ENCODE peak calls at places on chromosome 10, in eight cellular contexts. F is gastrocnemius medialis; X is kidney epithelial cell; V is tibial artery; M is fibroblast of the aortic adventitia; P is CD8-positive, alpha-beta memory T cell; Y is pancreas; S is CD8-positive, alpha-beta T cell. C is an unnamed sample.

GRCh38 chr10:51103818-51104217 is 29.5 kb downstream of the PRKG1 start:
- DNase-seq in F (no peak), X (no peak), V (no peak), M (no peak), P (no peak), Y (no peak), S (no peak), C (peak)

GRCh38 chr10:110056822-110057221 is 49.0 kb downstream of the ADD3 start:
- DNase-seq in F (no peak), X (no peak), V (no peak), M (peak), P (no peak), Y (no peak), S (no peak), C (peak)

GRCh38 chr10:79385804-79386531 is 38.7 kb downstream of the PPIF start:
- DNase-seq in F (no peak), X (no peak), V (no peak), M (no peak), P (no peak), Y (peak), S (no peak), C (no peak)

GRCh38 chr10:120431356-120431755 is 25.7 kb upstream of the PLPP4 start:
- DNase-seq in F (no peak), X (no peak), V (no peak), M (no peak), P (no peak), Y (no peak), S (no peak), C (no peak)

GRCh38 chr10:109974509-109975191 is 33.1 kb upstream of the ADD3 start:
- DNase-seq in F (no peak), X (no peak), V (no peak), M (peak), P (no peak), Y (peak), S (no peak), C (peak)

GRCh38 chr10:119120413-119120867 is 16.5 kb downstream of the DENND10 start:
- DNase-seq in F (peak), X (no peak), V (no peak), M (no peak), P (no peak), Y (peak), S (no peak), C (peak)

GRCh38 chr10:120077707-120078492 is 185.4 kb downstream of the SEC23IP start:
- DNase-seq in F (no peak), X (no peak), V (no peak), M (no peak), P (no peak), Y (no peak), S (no peak), C (no peak)

GRCh38 chr10:71213127-71213616 is 802 bp downstream of the UNC5B start:
- DNase-seq in F (no peak), X (no peak), V (peak), M (peak), P (no peak), Y (peak), S (no peak), C (peak)

GRCh38 chr10:35329520-35329919 is 6.8 kb upstream of the CCNY start:
- DNase-seq in F (no peak), X (no peak), V (no peak), M (no peak), P (no peak), Y (no peak), S (no peak), C (no peak)

GRCh38 chr10:122285506-122286444 is 14.7 kb downstream of the BTBD16 start:
- DNase-seq in F (no peak), X (no peak), V (no peak), M (no peak), P (no peak), Y (no peak), S (no peak), C (no peak)

GRCh38 chr10:107653832-107654287 is 489.4 kb upstream of the SORCS1 start:
- DNase-seq in F (no peak), X (peak), V (no peak), M (peak), P (no peak), Y (no peak), S (no peak), C (peak)
- H3K4me3 ChIP-seq in F (peak), X (peak), V (peak), M (peak), P (no peak), Y (peak), S (no peak), C (peak)

GRCh38 chr10:100528123-100528884 is 1.4 kb downstream of the NDUFB8 start:
- DNase-seq in F (no peak), X (no peak), V (no peak), M (no peak), P (peak), Y (no peak), S (no peak), C (no peak)
- H3K4me3 ChIP-seq in F (peak), X (peak), V (peak), M (peak), P (peak), Y (no peak), S (peak), C (peak)

GRCh38 chr10:96720422-96721206 is at the start of gene PIK3AP1:
- DNase-seq in F (peak), X (no peak), V (peak), M (no peak), P (peak), Y (peak), S (peak), C (no peak)

GRCh38 chr10:96719205-96719604 is 1.1 kb downstream of the PIK3AP1 start:
- DNase-seq in F (no peak), X (no peak), V (no peak), M (no peak), P (no peak), Y (no peak), S (no peak), C (no peak)

GRCh38 chr10:96719850-96720421 is 378 bp downstream of the PIK3AP1 start:
- DNase-seq in F (no peak), X (no peak), V (peak), M (no peak), P (peak), Y (peak), S (peak), C (no peak)

GRCh38 chr10:96718304-96718990 is 1.9 kb downstream of the PIK3AP1 start:
- DNase-seq in F (no peak), X (no peak), V (no peak), M (no peak), P (no peak), Y (no peak), S (no peak), C (no peak)

DNA sequence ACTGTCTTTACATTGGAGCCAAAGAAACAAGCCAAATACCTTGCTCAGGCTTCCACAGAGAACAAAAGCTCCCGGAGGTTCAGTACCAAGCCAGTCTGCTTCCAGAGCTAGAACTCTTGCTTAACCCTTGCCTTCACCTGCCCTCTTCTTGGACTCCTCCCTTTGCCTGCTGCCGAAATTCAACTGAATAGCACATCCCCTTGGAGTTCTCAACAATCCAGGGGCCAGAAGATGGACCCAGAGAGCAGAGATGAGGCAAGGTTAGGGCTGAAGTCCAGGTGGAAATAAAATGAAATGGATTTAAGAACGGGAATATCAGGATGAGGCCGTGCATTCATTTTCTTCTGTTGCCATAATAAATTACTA is 876 bp upstream of the PIK3AP1 start:
- DNase-seq in F (no peak), X (no peak), V (no peak), M (no peak), P (no peak), Y (no peak), S (no peak), C (no peak)
- H3K4me3 ChIP-seq in F (peak), X (no peak), V (no peak), M (no peak), P (peak), Y (no peak), S (peak), C (no peak)

DNA sequence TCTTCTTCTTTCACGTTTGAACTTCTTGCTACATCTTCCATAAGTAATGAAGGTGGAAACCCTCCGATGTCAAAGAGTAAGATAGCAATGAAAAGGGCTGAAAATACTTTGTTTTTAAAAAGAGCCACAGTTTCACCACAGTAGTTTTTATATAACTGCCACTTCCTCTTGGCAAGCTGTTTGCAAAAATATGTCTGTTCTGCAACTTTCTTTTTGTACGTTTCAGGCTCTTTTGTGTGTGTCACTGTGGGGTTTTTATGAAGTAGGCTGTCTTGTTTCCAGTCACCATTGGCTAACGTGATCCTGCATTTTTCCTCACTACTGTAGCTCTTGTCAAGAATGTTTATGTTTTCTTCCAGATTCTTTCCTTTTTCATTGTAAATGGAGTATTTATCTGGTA is 55.6 kb downstream of the SLC16A9 start:
- DNase-seq in F (no peak), X (no peak), V (no peak), M (peak), P (no peak), Y (no peak), S (no peak), C (peak)
- H3K4me3 ChIP-seq in F (no peak), X (no peak), V (no peak), M (no peak), P (no peak), Y (no peak), S (no peak), C (no peak)

DNA sequence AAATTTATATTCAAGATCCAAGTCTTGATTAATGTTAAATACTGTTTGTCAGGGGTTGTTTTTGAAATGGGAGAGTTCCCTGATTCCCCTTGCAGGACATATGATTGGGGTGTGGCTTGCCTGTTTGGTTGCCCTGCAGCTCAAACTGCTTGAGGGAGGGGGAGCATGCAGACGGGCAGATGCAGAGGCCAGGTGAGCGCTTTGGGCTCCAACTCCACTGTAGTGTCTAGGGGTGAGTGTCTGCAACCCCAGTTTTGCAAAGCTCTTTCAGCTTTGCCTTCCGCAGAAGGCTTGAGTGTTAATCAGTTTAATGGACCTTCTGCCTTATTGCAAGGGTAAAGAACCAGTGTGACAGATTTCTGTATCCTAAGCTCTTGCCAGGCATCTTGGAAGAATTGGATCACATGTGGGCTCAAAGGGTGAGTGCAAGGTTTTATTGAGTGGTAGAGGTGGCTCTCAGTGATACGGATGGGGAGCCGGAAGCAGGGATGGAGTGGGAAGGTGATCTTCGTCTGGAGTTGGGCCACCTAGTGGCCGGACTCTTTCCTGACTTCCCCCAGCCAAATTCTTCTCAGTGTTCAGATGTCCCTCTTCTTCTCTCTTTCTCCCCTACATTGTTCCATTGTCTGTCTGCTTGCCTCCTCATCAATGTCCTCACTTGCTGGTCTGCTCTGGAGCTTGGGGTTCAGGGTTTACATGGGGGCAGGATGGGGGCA is 479.7 kb downstream of the ATRNL1 start:
- DNase-seq in F (no peak), X (no peak), V (no peak), M (no peak), P (no peak), Y (no peak), S (no peak), C (no peak)
- H3K4me3 ChIP-seq in F (no peak), X (no peak), V (no peak), M (no peak), P (no peak), Y (no peak), S (no peak), C (no peak)